ENCODE peak calls at places on chromosomes 5 and 9, in five cellular contexts. H, M, G, F and U are unnamed samples.

GRCh38 chr9:89654025-89654662 is 49.3 kb downstream of the GADD45G start:
- DNase-seq in F (no peak), H (no peak), M (no peak), G (no peak), U (no peak)

GRCh38 chr5:148162038-148162437 is 6.3 kb upstream of the SPINK14 start:
- DNase-seq in H (no peak), F (no peak), G (no peak), M (no peak), U (no peak)

GRCh38 chr9:93032545-93032944 is 26.0 kb upstream of the SUSD3 start:
- DNase-seq in G (no peak), H (no peak), F (no peak), M (no peak), U (no peak)

GRCh38 chr9:106920701-106921283 is 57.8 kb downstream of the ZNF462 start:
- DNase-seq in M (peak), H (no peak), G (peak), F (no peak), U (no peak)

GRCh38 chr5:42506662-42507061 is 83.4 kb downstream of the GHR start:
- DNase-seq in G (no peak), H (no peak), M (no peak), F (no peak), U (no peak)

GRCh38 chr5:179478624-179479023 is 71.7 kb upstream of the RUFY1 start:
- DNase-seq in M (no peak), G (no peak), H (no peak), F (no peak), U (no peak)

GRCh38 chr9:129866373-129867137 is 31.3 kb downstream of the USP20 start:
- DNase-seq in F (peak), H (no peak), M (no peak), G (no peak), U (peak)

GRCh38 chr9:133111461-133112360 is 9.3 kb downstream of the RALGDS start:
- DNase-seq in M (no peak), H (no peak), G (no peak), F (no peak), U (no peak)

GRCh38 chr5:72788851-72789505 is 27.5 kb upstream of the TNPO1 start:
- DNase-seq in G (peak), H (no peak), M (no peak), F (no peak), U (no peak)

GRCh38 chr9:125509476-125509875 is 197.5 kb downstream of the MAPKAP1 start:
- DNase-seq in G (no peak), H (no peak), F (no peak), M (no peak), U (no peak)

GRCh38 chr5:30197662-30198061 is 995.8 kb upstream of the CDH6 start:
- DNase-seq in G (no peak), H (no peak), M (no peak), F (no peak), U (no peak)

GRCh38 chr9:127356906-127357305 is 40.1 kb upstream of the SLC2A8 start:
- DNase-seq in H (no peak), G (no peak), F (no peak), M (no peak), U (no peak)

GRCh38 chr5:119359737-119360413 is 4.1 kb downstream of the TNFAIP8 start:
- DNase-seq in G (no peak), H (no peak), F (no peak), M (no peak), U (no peak)

GRCh38 chr5:143506881-143507552 is 103.5 kb upstream of the NR3C1 start:
- DNase-seq in H (no peak), G (peak), M (no peak), F (no peak), U (no peak)

GRCh38 chr5:44334622-44335021 is 54.6 kb downstream of the FGF10 start:
- DNase-seq in H (no peak), F (no peak), M (no peak), G (no peak), U (no peak)

GRCh38 chr9:87119328-87119881 is 172.1 kb upstream of the GAS1 start:
- DNase-seq in G (peak), H (no peak), F (no peak), M (peak), U (no peak)

GRCh38 chr5:150404121-150404990 is 8.4 kb downstream of the CD74 start:
- DNase-seq in G (no peak), F (no peak), H (no peak), M (no peak), U (no peak)

GRCh38 chr9:81686614-81687520 is 2.5 kb downstream of the TLE1 start:
- DNase-seq in M (peak), H (peak), G (peak), F (no peak), U (no peak)

GRCh38 chr9:34562136-34562745 is 27.3 kb downstream of the CNTFR start:
- DNase-seq in G (no peak), H (no peak), F (no peak), M (no peak), U (no peak)

GRCh38 chr5:151130235-151130921 is 27.2 kb downstream of the ANXA6 start:
- DNase-seq in M (no peak), F (no peak), G (no peak), H (no peak), U (no peak)

GRCh38 chr5:159504106-159504856 is 174.0 kb upstream of the IL12B start:
- DNase-seq in M (no peak), H (no peak), G (no peak), F (no peak), U (no peak)

GRCh38 chr5:1468247-1468612 is 23.0 kb upstream of the SLC6A3 start:
- DNase-seq in M (no peak), G (no peak), H (peak), F (peak), U (no peak)

GRCh38 chr5:136374003-136374402 is 8.7 kb upstream of the TRPC7 start:
- DNase-seq in G (peak), F (no peak), H (no peak), M (no peak), U (no peak)

GRCh38 chr9:90245661-90246060 is 397.0 kb downstream of the DIRAS2 start:
- DNase-seq in H (no peak), F (no peak), M (no peak), G (no peak), U (no peak)

GRCh38 chr5:42811591-42812392 is at the start of gene SELENOP:
- DNase-seq in M (peak), F (no peak), H (peak), G (peak), U (no peak)

GRCh38 chr9:3909966-3910650 is 384.3 kb upstream of the RFX3 start:
- DNase-seq in M (no peak), G (no peak), H (no peak), F (no peak), U (no peak)

GRCh38 chr5:3594514-3595101 is 1.0 kb upstream of the IRX1 start:
- DNase-seq in F (no peak), M (no peak), G (no peak), H (no peak), U (no peak)

GRCh38 chr5:175724314-175724713 is 66.4 kb downstream of the HRH2 start:
- DNase-seq in G (no peak), M (no peak), F (no peak), H (no peak), U (no peak)

GRCh38 chr9:130189840-130190239 is 17.6 kb downstream of the NCS1 start:
- DNase-seq in M (no peak), F (no peak), H (no peak), G (no peak), U (no peak)

GRCh38 chr5:123094227-123094918 is 5.3 kb downstream of the PRDM6 start:
- DNase-seq in G (no peak), H (no peak), M (no peak), F (no peak), U (no peak)

GRCh38 chr5:175230299-175230698 is 213.7 kb downstream of the DRD1 start:
- DNase-seq in H (no peak), F (no peak), G (no peak), M (no peak), U (no peak)

GRCh38 chr9:127283917-127284316 is 19.3 kb downstream of the GARNL3 start:
- DNase-seq in F (no peak), H (no peak), M (no peak), G (peak), U (peak)

GRCh38 chr5:33840927-33841547 is 50.8 kb downstream of the ADAMTS12 start:
- DNase-seq in M (no peak), F (no peak), H (no peak), G (no peak), U (no peak)

GRCh38 chr9:2116073-2116472 is 100.9 kb downstream of the SMARCA2 start:
- DNase-seq in M (no peak), H (no peak), G (no peak), F (no peak), U (no peak)

GRCh38 chr5:143258559-143259253 is 144.8 kb downstream of the NR3C1 start:
- DNase-seq in F (no peak), M (no peak), G (peak), H (no peak), U (no peak)